ENCODE peak calls at places on chromosomes 12 and 14, in nine cellular contexts. I is SK-N-SH, O is left ventricle myocardium inferior, X is pancreas, N is caudate nucleus, H is hepatocyte, T is stomach, Q is AG04450, L is tibial nerve. P is an unnamed sample.

GRCh38 chr14:77965919-77966435 is 166.1 kb downstream of the ADCK1 start:
- DNase-seq in I (peak), O (no peak), X (peak), N (no peak), H (peak), T (peak), Q (no peak), L (no peak), P (no peak)

GRCh38 chr12:3869860-3870259 is 3.3 kb downstream of the PARP11 start:
- DNase-seq in I (no peak), O (no peak), X (no peak), N (no peak), H (no peak), T (no peak), Q (no peak), L (no peak), P (no peak)

GRCh38 chr12:117854339-117855012 is 114.3 kb downstream of the KSR2 start:
- DNase-seq in I (peak), O (no peak), X (no peak), N (no peak), H (peak), T (peak), Q (no peak), L (no peak), P (no peak)

GRCh38 chr14:42192659-42193425 is 586.2 kb downstream of the LRFN5 start:
- DNase-seq in I (no peak), O (no peak), X (no peak), N (no peak), H (peak), T (no peak), Q (peak), L (no peak), P (no peak)

GRCh38 chr12:12562016-12562483 is 613 bp downstream of the DUSP16 start:
- DNase-seq in I (no peak), O (peak), X (no peak), N (no peak), H (peak), T (no peak), Q (no peak), L (no peak), P (peak)

GRCh38 chr12:96078281-96078761 is 42.9 kb upstream of the LTA4H start:
- DNase-seq in I (no peak), O (peak), X (no peak), N (no peak), H (no peak), T (peak), Q (no peak), L (no peak), P (peak)

GRCh38 chr12:53252349-53252916 is 15.7 kb upstream of the ESPL1 start:
- DNase-seq in I (no peak), O (peak), X (no peak), N (no peak), H (peak), T (peak), Q (no peak), L (no peak), P (no peak)

GRCh38 chr12:52056801-52057613 is 5.8 kb downstream of the NR4A1 start:
- DNase-seq in I (no peak), O (no peak), X (peak), N (no peak), H (peak), T (peak), Q (no peak), L (no peak), P (no peak)

GRCh38 chr14:22841769-22842168 is 5.4 kb downstream of the MMP14 start:
- DNase-seq in I (no peak), O (no peak), X (no peak), N (no peak), H (no peak), T (no peak), Q (no peak), L (no peak), P (no peak)

GRCh38 chr14:86057018-86057667 is 527.2 kb downstream of the FLRT2 start:
- DNase-seq in I (peak), O (no peak), X (no peak), N (no peak), H (peak), T (no peak), Q (no peak), L (peak), P (no peak)

GRCh38 chr12:51959211-51959610 is 7.7 kb downstream of the ACVR1B start:
- DNase-seq in I (no peak), O (no peak), X (no peak), N (no peak), H (no peak), T (peak), Q (no peak), L (no peak), P (no peak)

GRCh38 chr12:104656383-104656782 is 199.6 kb downstream of the CHST11 start:
- DNase-seq in I (no peak), O (no peak), X (no peak), N (no peak), H (no peak), T (no peak), Q (no peak), L (no peak), P (no peak)

GRCh38 chr14:26917086-26917485 is 319.3 kb upstream of the NOVA1 start:
- DNase-seq in I (peak), O (no peak), X (no peak), N (no peak), H (peak), T (no peak), Q (no peak), L (no peak), P (no peak)

GRCh38 chr14:85527458-85527857 is 2.5 kb upstream of the FLRT2 start:
- DNase-seq in I (no peak), O (no peak), X (no peak), N (no peak), H (no peak), T (no peak), Q (no peak), L (no peak), P (no peak)

GRCh38 chr14:74572829-74573360 is 39.1 kb downstream of the LTBP2 start:
- DNase-seq in I (no peak), O (no peak), X (no peak), N (no peak), H (no peak), T (no peak), Q (no peak), L (no peak), P (no peak)

GRCh38 chr14:65103150-65103760 is 938 bp upstream of the MAX start:
- DNase-seq in I (peak), O (no peak), X (no peak), N (no peak), H (peak), T (no peak), Q (no peak), L (no peak), P (no peak)

GRCh38 chr12:39931857-39932256 is 174.0 kb downstream of the SLC2A13 start:
- DNase-seq in I (no peak), O (no peak), X (no peak), N (no peak), H (no peak), T (no peak), Q (no peak), L (no peak), P (no peak)

GRCh38 chr14:101120636-101121398 is 217.3 kb upstream of the RTL1 start:
- DNase-seq in I (peak), O (peak), X (peak), N (no peak), H (no peak), T (peak), Q (no peak), L (no peak), P (peak)

GRCh38 chr12:98968896-98969295 is 323.8 kb downstream of the APAF1 start:
- DNase-seq in I (no peak), O (no peak), X (no peak), N (peak), H (no peak), T (no peak), Q (no peak), L (no peak), P (no peak)

GRCh38 chr14:22878271-22879246 is 4.5 kb upstream of the REM2 start:
- DNase-seq in I (no peak), O (no peak), X (no peak), N (no peak), H (no peak), T (no peak), Q (no peak), L (no peak), P (no peak)

GRCh38 chr12:1806301-1807106 is 13.9 kb upstream of the LRTM2 start:
- DNase-seq in I (no peak), O (peak), X (peak), N (no peak), H (no peak), T (peak), Q (no peak), L (no peak), P (no peak)

GRCh38 chr14:100979780-100980179 is 76.3 kb upstream of the RTL1 start:
- DNase-seq in I (no peak), O (no peak), X (no peak), N (no peak), H (no peak), T (no peak), Q (peak), L (no peak), P (no peak)

GRCh38 chr12:124914392-124915248 is at the start of gene UBC:
- DNase-seq in I (peak), O (peak), X (peak), N (no peak), H (peak), T (peak), Q (peak), L (peak), P (no peak)

GRCh38 chr12:117189725-117190209 is 503 bp downstream of the FBXO21 start:
- DNase-seq in I (peak), O (no peak), X (peak), N (peak), H (peak), T (peak), Q (no peak), L (no peak), P (no peak)

GRCh38 chr12:100141666-100141997 is 1.0 kb downstream of the BLTP3B start:
- DNase-seq in I (no peak), O (no peak), X (no peak), N (no peak), H (peak), T (no peak), Q (peak), L (no peak), P (no peak)

GRCh38 chr14:31229638-31230229 is 22.1 kb upstream of the HECTD1 start:
- DNase-seq in I (no peak), O (peak), X (no peak), N (no peak), H (peak), T (peak), Q (peak), L (peak), P (no peak)

GRCh38 chr12:79676579-79676978 is 14.2 kb downstream of the PAWR start:
- DNase-seq in I (no peak), O (no peak), X (no peak), N (no peak), H (no peak), T (no peak), Q (no peak), L (no peak), P (no peak)
- H3K27ac ChIP-seq in I (no peak), O (no peak), X (no peak), N (no peak), H (no peak), T (no peak), Q (no peak), L (no peak), P (no peak)

DNA sequence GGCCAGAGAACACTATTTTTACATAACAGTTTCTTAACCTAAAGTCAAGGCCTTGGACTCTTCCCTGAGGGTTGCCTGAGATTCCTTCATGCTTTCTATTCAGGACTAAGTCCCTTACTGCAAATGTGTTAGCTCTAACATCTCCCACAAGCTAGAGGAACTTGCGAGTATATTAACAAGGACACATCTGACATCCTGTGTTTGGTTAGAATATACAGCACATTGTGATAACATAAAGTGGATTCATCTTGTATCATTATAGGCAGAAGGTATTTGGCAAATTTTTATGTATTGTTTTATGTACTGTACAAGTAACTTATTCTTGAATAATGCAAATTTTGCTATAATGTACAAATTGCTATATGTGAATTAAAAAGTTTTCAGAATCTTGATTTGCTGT is 45.5 kb downstream of the SH2B3 start:
- DNase-seq in I (no peak), O (no peak), X (no peak), N (no peak), H (no peak), T (no peak), Q (no peak), L (no peak), P (no peak)
- H3K27ac ChIP-seq in I (peak), O (peak), X (no peak), N (peak), H (no peak), T (no peak), Q (no peak), L (no peak), P (peak)

GRCh38 chr14:52906141-52906601 is 44.7 kb downstream of the FERMT2 start:
- DNase-seq in I (no peak), O (no peak), X (no peak), N (no peak), H (no peak), T (no peak), Q (peak), L (no peak), P (no peak)
- H3K27ac ChIP-seq in I (peak), O (peak), X (no peak), N (no peak), H (no peak), T (peak), Q (peak), L (no peak), P (no peak)

GRCh38 chr14:67607646-67608045 is 7.6 kb upstream of the PIGH start:
- DNase-seq in I (no peak), O (no peak), X (no peak), N (no peak), H (no peak), T (no peak), Q (no peak), L (no peak), P (no peak)

GRCh38 chr14:67599698-67600561 is at the start of gene PIGH:
- DNase-seq in I (peak), O (peak), X (peak), N (peak), H (peak), T (peak), Q (peak), L (peak), P (peak)

GRCh38 chr14:67602071-67602470 is 2.0 kb upstream of the PIGH start:
- DNase-seq in I (no peak), O (no peak), X (no peak), N (no peak), H (no peak), T (no peak), Q (no peak), L (no peak), P (no peak)

DNA sequence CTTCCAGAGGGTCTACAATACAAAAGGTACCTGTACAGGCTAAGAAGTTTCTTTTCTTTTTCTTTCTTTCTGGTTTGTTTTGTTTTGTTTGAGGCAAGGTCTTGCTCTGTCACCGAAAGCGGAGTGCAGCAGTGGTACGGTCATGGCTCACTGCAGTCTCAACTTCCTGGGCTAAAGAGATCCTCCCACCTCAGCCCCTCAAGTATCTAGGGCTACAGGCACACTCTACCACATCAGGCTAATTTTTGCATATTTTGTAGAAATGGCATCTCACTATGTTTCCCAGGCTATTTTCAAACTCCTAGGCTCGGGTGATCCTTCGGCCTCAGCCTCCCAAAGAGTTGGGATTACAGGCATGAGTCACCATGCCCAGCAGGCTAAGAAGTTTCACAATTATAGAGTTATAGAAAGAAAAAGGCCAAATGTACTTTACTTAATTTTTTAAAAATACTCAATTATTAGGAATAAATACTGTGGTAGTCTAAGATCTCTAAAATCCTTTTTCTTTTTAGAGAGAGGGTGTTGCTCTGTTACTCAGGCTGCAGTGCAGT is 3.0 kb upstream of the PIGH start:
- DNase-seq in I (no peak), O (no peak), X (no peak), N (no peak), H (no peak), T (no peak), Q (no peak), L (no peak), P (no peak)
- H3K27ac ChIP-seq in I (no peak), O (no peak), X (no peak), N (no peak), H (no peak), T (no peak), Q (no peak), L (no peak), P (no peak)

GRCh38 chr12:115755752-115756140 is 521.7 kb downstream of the MED13L start:
- DNase-seq in I (no peak), O (no peak), X (no peak), N (no peak), H (no peak), T (no peak), Q (no peak), L (no peak), P (no peak)
- H3K27ac ChIP-seq in I (no peak), O (no peak), X (no peak), N (no peak), H (peak), T (no peak), Q (no peak), L (no peak), P (no peak)

DNA sequence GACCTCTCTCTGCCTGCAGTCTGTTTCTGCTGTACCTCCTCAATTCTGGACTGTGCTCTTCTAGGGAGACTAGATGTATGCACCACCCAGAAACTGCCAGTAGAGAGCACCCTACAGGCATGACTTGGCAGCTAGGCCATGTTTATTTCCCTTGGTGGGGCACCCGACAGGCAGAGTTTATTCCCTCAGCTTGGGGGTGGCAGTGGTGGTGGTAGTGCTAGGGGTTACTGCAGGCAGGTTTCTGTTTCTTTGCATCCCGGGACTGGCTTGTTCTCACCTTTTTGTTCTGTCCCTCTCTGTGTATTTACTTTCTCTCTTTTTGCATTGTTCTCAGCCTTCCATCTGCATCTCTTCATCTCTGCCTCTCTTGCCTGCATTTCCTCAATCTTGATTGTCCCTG is 13.6 kb downstream of the PRPF40B start:
- DNase-seq in I (peak), O (no peak), X (no peak), N (peak), H (peak), T (peak), Q (peak), L (no peak), P (peak)
- H3K27ac ChIP-seq in I (peak), O (peak), X (no peak), N (peak), H (peak), T (peak), Q (peak), L (peak), P (peak)